ENCODE peak calls at places on chromosomes 2 and 18, in eight cellular contexts. X is cardiac fibroblast, S is heart right ventricle, O is RWPE2, G is dorsolateral prefrontal cortex, M is AG04449, H is GM12865, K is tibial artery. C is an unnamed sample.

GRCh38 chr2:208135794-208136369 is 6.3 kb upstream of the CRYGC start:
- DNase-seq in K (no peak), H (no peak), M (no peak), G (no peak), O (no peak), S (no peak), X (no peak), C (no peak)

GRCh38 chr2:15923597-15923996 is 16.8 kb upstream of the MYCN start:
- DNase-seq in X (no peak), M (no peak), O (no peak), H (no peak), S (no peak), G (no peak), K (no peak), C (no peak)

GRCh38 chr2:52423655-52424054 is 1343.9 kb upstream of the CHAC2 start:
- DNase-seq in H (no peak), X (no peak), M (no peak), S (no peak), K (no peak), O (no peak), G (no peak), C (no peak)

GRCh38 chr2:10448646-10449480 is 736 bp upstream of the ODC1 start:
- DNase-seq in M (no peak), S (peak), K (peak), H (peak), X (peak), G (peak), O (no peak), C (peak)

GRCh38 chr2:86301010-86301409 is 36.4 kb downstream of the REEP1 start:
- DNase-seq in G (no peak), M (no peak), K (no peak), H (no peak), O (no peak), S (no peak), X (peak), C (no peak)

GRCh38 chr2:58479557-58480120 is 238.5 kb upstream of the FANCL start:
- DNase-seq in X (no peak), S (no peak), H (no peak), O (no peak), M (no peak), G (no peak), K (no peak), C (no peak)

GRCh38 chr18:43367895-43368294 is 90.6 kb upstream of the SYT4 start:
- DNase-seq in K (no peak), M (no peak), X (no peak), G (no peak), H (no peak), S (no peak), O (no peak), C (no peak)

GRCh38 chr2:223523541-223523940 is 78.6 kb downstream of the SCG2 start:
- DNase-seq in X (peak), G (no peak), S (no peak), M (no peak), H (no peak), K (no peak), O (no peak), C (no peak)

GRCh38 chr2:196718796-196719564 is 79.5 kb downstream of the CCDC150 start:
- DNase-seq in O (no peak), S (no peak), G (no peak), K (no peak), H (no peak), M (no peak), X (peak), C (no peak)

GRCh38 chr2:15930589-15931513 is 9.5 kb upstream of the MYCN start:
- DNase-seq in M (no peak), O (no peak), H (no peak), K (peak), X (no peak), S (no peak), G (no peak), C (no peak)

GRCh38 chr2:20422679-20423271 is 24.1 kb upstream of the RHOB start:
- DNase-seq in G (peak), O (no peak), X (peak), S (peak), M (no peak), H (peak), K (peak), C (no peak)

GRCh38 chr18:37393945-37394609 is 171.5 kb downstream of the CELF4 start:
- DNase-seq in O (no peak), G (peak), X (peak), S (peak), M (peak), H (peak), K (peak), C (peak)

GRCh38 chr2:240384711-240385450 is 50.6 kb upstream of the GPC1 start:
- DNase-seq in G (no peak), H (no peak), O (peak), M (no peak), X (no peak), S (no peak), K (peak), C (no peak)

GRCh38 chr2:219573166-219573565 is 1.1 kb downstream of the INHA start:
- DNase-seq in H (no peak), G (no peak), S (no peak), X (no peak), M (no peak), K (no peak), O (no peak), C (no peak)

GRCh38 chr18:35827275-35827929 is 145.1 kb upstream of the RMP24 start:
- DNase-seq in X (peak), M (no peak), O (no peak), S (no peak), H (no peak), K (no peak), G (no peak), C (no peak)

GRCh38 chr2:217816396-217816869 is 186.4 kb downstream of the TNS1 start:
- DNase-seq in O (no peak), K (no peak), H (no peak), S (peak), M (no peak), G (no peak), X (peak), C (no peak)

GRCh38 chr2:232235716-232236115 is 142.8 kb upstream of the ALPP start:
- DNase-seq in S (no peak), G (no peak), M (no peak), K (no peak), H (no peak), O (no peak), X (no peak), C (no peak)

GRCh38 chr18:159037-159652 is 788 bp downstream of the USP14 start:
- DNase-seq in K (no peak), S (no peak), M (no peak), G (no peak), O (no peak), X (peak), H (peak), C (no peak)

GRCh38 chr2:132538331-132538855 is 121.8 kb downstream of the GPR39 start:
- DNase-seq in M (no peak), G (no peak), O (no peak), S (no peak), X (no peak), H (no peak), K (no peak), C (no peak)

GRCh38 chr18:47893939-47894699 is 36.3 kb downstream of the SMAD2 start:
- DNase-seq in S (no peak), H (no peak), M (no peak), X (no peak), G (no peak), O (no peak), K (no peak), C (no peak)

GRCh38 chr18:45785015-45785597 is 40.4 kb upstream of the SIGLEC15 start:
- DNase-seq in G (no peak), M (no peak), H (peak), X (peak), S (peak), O (no peak), K (no peak), C (no peak)

GRCh38 chr18:22434973-22435608 is 17.4 kb upstream of the CTAGE1 start:
- DNase-seq in M (peak), G (no peak), S (no peak), O (no peak), X (peak), K (no peak), H (no peak), C (no peak)

GRCh38 chr2:53381271-53381670 is 386.3 kb upstream of the CHAC2 start:
- DNase-seq in H (no peak), O (no peak), M (no peak), X (no peak), G (no peak), K (no peak), S (peak), C (no peak)

GRCh38 chr2:172339431-172340010 is 87.9 kb upstream of the ITGA6 start:
- DNase-seq in G (no peak), S (no peak), H (no peak), X (no peak), O (no peak), K (no peak), M (no peak), C (no peak)

GRCh38 chr2:150575861-150576260 is 88.4 kb upstream of the RND3 start:
- DNase-seq in X (no peak), M (no peak), S (no peak), K (no peak), O (no peak), G (no peak), H (no peak), C (no peak)

GRCh38 chr2:180979935-180980184 is 545 bp upstream of the UBE2E3 start:
- DNase-seq in G (no peak), O (no peak), H (no peak), M (no peak), K (no peak), X (peak), S (no peak), C (no peak)

GRCh38 chr2:210584834-210585233 is 28.4 kb downstream of the CPS1 start:
- DNase-seq in G (no peak), K (no peak), M (no peak), S (no peak), O (no peak), X (peak), H (no peak), C (no peak)

GRCh38 chr2:181234429-181235410 is 222.5 kb upstream of the ITGA4 start:
- DNase-seq in K (no peak), H (no peak), S (no peak), G (no peak), X (no peak), M (no peak), O (no peak), C (no peak)

GRCh38 chr2:70703900-70704549 is 64.0 kb downstream of the ADD2 start:
- DNase-seq in K (no peak), M (no peak), X (peak), H (no peak), G (peak), O (no peak), S (peak), C (no peak)

GRCh38 chr2:137168564-137168963 is 403.2 kb downstream of the THSD7B start:
- DNase-seq in O (no peak), X (peak), K (no peak), M (no peak), S (no peak), G (no peak), H (no peak), C (no peak)

GRCh38 chr2:45269149-45269793 is 260.0 kb upstream of the SIX2 start:
- DNase-seq in S (no peak), K (no peak), G (no peak), H (no peak), M (no peak), O (no peak), X (peak), C (no peak)

GRCh38 chr2:239001794-239002193 is 153.9 kb downstream of the TWIST2 start:
- DNase-seq in K (peak), S (no peak), H (no peak), M (no peak), G (no peak), O (no peak), X (no peak), C (no peak)

GRCh38 chr2:227939271-227940027 is 68.0 kb downstream of the DAW1 start:
- DNase-seq in S (no peak), X (peak), H (peak), M (no peak), G (peak), O (no peak), K (no peak), C (peak)

GRCh38 chr2:161983896-161984295 is 90.1 kb downstream of the DPP4 start:
- DNase-seq in H (no peak), O (no peak), G (no peak), S (no peak), M (no peak), X (peak), K (no peak), C (no peak)

GRCh38 chr18:31424383-31424988 is 23.1 kb upstream of the DSG3 start:
- DNase-seq in G (no peak), M (no peak), H (peak), S (no peak), O (no peak), X (peak), K (no peak), C (peak)

GRCh38 chr2:138121769-138122661 is 157.7 kb downstream of the HNMT start:
- DNase-seq in G (no peak), M (no peak), K (no peak), O (peak), H (no peak), S (no peak), X (no peak), C (no peak)

DNA sequence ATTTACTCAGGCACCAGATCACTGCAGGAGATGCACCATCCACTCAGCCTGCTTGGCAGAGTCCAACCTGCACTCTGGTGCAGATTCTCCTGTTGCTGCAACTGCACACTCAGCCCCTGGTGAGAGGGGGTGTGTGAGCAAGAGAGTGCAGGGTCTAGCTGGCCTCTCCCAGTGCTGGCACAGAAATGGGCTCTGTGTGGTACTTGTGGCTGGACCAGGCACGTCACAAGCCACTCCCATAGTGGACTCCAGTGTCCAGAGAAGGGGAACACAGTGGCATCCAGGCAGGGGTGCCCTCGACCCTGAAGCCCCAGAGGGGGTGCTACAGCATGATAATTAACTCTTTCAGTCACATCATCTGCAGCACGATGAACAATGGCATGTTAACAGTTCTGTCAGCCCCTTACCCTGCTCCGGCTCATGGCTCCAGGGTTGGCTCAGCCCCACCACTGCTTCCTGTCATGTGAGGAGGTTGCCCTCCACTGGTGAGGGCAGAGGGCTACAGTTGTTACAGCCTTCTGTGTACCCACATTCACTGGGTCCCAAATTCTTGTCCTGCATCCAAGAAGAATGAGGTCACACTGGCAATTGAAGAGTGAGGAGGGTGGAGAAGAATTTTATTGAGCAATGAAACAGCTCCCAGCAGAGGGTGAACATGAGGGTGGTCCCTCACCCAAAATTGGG is 135.7 kb downstream of the EVA1A start:
- DNase-seq in O (no peak), H (no peak), M (no peak), K (no peak), X (peak), G (no peak), S (no peak), C (no peak)
- TF ChIP-seq CTCF in O (no peak), H (peak), M (peak), K (no peak), X (no peak), G (no peak), S (no peak), C (no peak)

DNA sequence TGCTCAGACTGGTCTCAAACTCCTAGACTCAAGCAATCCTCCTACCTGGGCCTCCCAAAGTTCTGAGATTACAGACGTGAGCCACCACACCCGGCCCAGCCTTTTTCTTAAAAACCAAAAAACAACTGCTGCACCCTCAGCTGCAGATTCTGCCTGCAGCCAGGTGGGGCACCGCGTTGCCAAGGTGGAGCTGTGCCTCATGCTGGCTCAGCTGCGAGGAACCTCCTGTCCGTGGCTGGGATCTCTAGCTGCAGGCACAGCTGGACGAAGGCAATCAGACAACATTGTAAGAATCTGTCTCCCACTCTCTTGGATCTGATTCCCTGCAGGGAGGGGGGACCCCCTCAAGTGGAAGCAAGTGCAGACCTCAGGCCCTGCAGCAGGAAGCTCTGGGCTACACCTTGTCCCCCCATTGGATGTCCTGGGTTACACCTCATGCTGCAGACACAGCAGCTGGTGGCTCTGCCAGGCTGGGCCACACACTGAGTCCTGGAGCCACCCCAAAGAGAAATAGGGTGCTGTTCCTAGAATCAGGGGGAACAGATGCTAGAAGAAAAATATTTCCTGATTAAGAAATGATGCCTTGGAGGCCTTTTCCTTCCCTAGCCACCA is 24.1 kb downstream of the CIDEA start:
- DNase-seq in O (no peak), X (peak), K (no peak), S (no peak), M (no peak), H (peak), G (no peak), C (no peak)
- TF ChIP-seq CTCF in O (peak), X (no peak), K (no peak), S (no peak), M (peak), H (no peak), G (no peak), C (no peak)

GRCh38 chr2:226671177-226671676 is 128.4 kb downstream of the IRS1 start:
- DNase-seq in O (no peak), X (peak), M (no peak), S (no peak), H (peak), K (no peak), G (no peak), C (no peak)

GRCh38 chr2:226667736-226668135 is 131.9 kb downstream of the IRS1 start:
- DNase-seq in O (no peak), X (no peak), S (no peak), H (no peak), M (no peak), G (no peak), K (no peak), C (no peak)

GRCh38 chr2:226665306-226665831 is 134.3 kb downstream of the IRS1 start:
- DNase-seq in G (no peak), S (no peak), M (no peak), O (no peak), X (peak), H (no peak), K (no peak), C (no peak)

GRCh38 chr2:226669905-226670304 is 129.7 kb downstream of the IRS1 start:
- DNase-seq in S (no peak), X (no peak), H (peak), G (no peak), K (no peak), O (no peak), M (no peak), C (no peak)

GRCh38 chr2:226669249-226669648 is 130.4 kb downstream of the IRS1 start:
- DNase-seq in G (no peak), H (no peak), K (no peak), M (no peak), O (no peak), S (no peak), X (peak), C (no peak)
- TF ChIP-seq CTCF in G (no peak), H (no peak), K (no peak), M (no peak), O (no peak), S (no peak), X (no peak), C (no peak)

GRCh38 chr2:128293426-128293755 is 25.3 kb downstream of the HS6ST1 start:
- DNase-seq in H (no peak), X (no peak), M (no peak), S (no peak), K (no peak), G (no peak), O (no peak), C (no peak)
- TF ChIP-seq CTCF in H (no peak), X (no peak), M (no peak), S (peak), K (no peak), G (peak), O (no peak), C (no peak)

DNA sequence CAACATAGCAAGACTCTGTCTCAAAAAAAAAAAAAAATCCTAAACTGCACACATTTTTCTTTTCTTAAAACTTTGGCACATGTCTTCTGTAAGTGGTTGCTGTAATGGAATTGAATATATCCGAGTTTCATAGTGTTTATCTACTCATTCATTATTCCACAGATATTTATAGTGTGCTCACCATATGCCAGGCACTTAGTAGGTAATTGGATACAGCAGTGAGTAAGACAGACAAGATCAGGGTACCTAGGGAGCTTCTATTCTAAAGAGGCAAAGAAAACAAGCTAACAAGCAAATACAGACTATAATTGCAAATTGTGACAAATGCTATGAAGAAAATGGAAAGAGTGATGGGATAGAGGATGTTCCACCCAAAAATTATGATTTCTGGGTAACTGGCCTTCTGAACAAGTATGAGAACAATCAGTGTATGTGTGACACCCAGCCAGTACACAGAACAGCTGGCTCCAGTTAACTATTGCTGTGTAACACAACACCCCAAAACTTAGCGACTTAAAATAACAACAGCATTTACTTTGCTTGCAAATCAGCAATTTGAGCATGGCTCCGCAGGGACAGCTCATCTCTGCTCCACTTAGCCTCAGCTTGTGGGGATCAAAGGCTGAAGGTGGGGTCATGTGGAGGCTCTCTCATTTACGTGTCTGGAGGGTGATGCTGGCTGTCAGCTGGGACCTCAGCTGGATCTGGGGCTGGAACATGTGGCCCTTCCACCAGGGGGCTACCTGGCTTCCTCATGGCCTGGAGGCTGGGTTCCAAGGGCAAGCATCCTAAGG is 224.9 kb downstream of the INSIG2 start:
- DNase-seq in O (no peak), S (no peak), G (no peak), H (no peak), M (no peak), X (no peak), K (no peak), C (no peak)
- TF ChIP-seq CTCF in O (no peak), S (no peak), G (no peak), H (no peak), M (no peak), X (no peak), K (no peak), C (no peak)